ENCODE peak calls at places on chromosome 14, in eight cellular contexts. W is K562; E is lower lobe of right lung; S is colonic mucosa; B is CD4-positive, alpha-beta memory T cell; R is mesendoderm; M is aorta; X is IMR-90. Q is an unnamed sample. For H3K27me3 and H3K4me1, the result is how much of the 10 kb centered on the place peaks cover.

GRCh38 chr14:35332517-35333346 is 40.5 kb downstream of the PSMA6 start:
- DNase-seq in W (no peak), E (no peak), S (peak), B (peak), R (no peak), M (no peak), X (no peak), Q (no peak)

GRCh38 chr14:30243157-30243556 is 315.5 kb upstream of the PRKD1 start:
- DNase-seq in W (no peak), E (no peak), S (no peak), B (no peak), R (no peak), M (no peak), X (no peak), Q (no peak)

GRCh38 chr14:91153360-91153759 is 39.5 kb downstream of the DGLUCY start:
- DNase-seq in W (no peak), E (no peak), S (peak), B (no peak), R (no peak), M (no peak), X (no peak), Q (peak)

GRCh38 chr14:102050625-102051024 is 36.2 kb downstream of the HSP90AA1 start:
- DNase-seq in W (no peak), E (no peak), S (no peak), B (no peak), R (peak), M (no peak), X (peak), Q (peak)

GRCh38 chr14:94485944-94486841 is 10.2 kb upstream of the SERPINA9 start:
- DNase-seq in W (peak), E (peak), S (peak), B (peak), R (peak), M (peak), X (peak), Q (peak)

GRCh38 chr14:32020882-32021281 is 56.2 kb upstream of the ARHGAP5 start:
- DNase-seq in W (peak), E (no peak), S (no peak), B (no peak), R (no peak), M (no peak), X (no peak), Q (no peak)

GRCh38 chr14:88185843-88186242 is 137.2 kb downstream of the KCNK10 start:
- DNase-seq in W (no peak), E (no peak), S (no peak), B (no peak), R (no peak), M (no peak), X (no peak), Q (no peak)

GRCh38 chr14:52348279-52348678 is 34.2 kb downstream of the PTGER2 start:
- DNase-seq in W (no peak), E (no peak), S (no peak), B (no peak), R (no peak), M (no peak), X (peak), Q (no peak)

GRCh38 chr14:54633076-54633475 is 66.1 kb downstream of the SAMD4A start:
- DNase-seq in W (no peak), E (no peak), S (no peak), B (no peak), R (no peak), M (no peak), X (no peak), Q (peak)

GRCh38 chr14:94458558-94459200 is 6.1 kb upstream of the SERPINA11 start:
- DNase-seq in W (no peak), E (no peak), S (no peak), B (no peak), R (no peak), M (no peak), X (no peak), Q (peak)

GRCh38 chr14:90368946-90369721 is 27.7 kb upstream of the CALM1 start:
- DNase-seq in W (no peak), E (no peak), S (peak), B (peak), R (no peak), M (no peak), X (peak), Q (no peak)

GRCh38 chr14:101962503-101962874 is 1.9 kb upstream of the DYNC1H1 start:
- DNase-seq in W (peak), E (peak), S (peak), B (no peak), R (peak), M (no peak), X (peak), Q (peak)

GRCh38 chr14:70872678-70873020 is 34.6 kb upstream of the PCNX1 start:
- DNase-seq in W (no peak), E (no peak), S (no peak), B (no peak), R (no peak), M (no peak), X (no peak), Q (no peak)

GRCh38 chr14:24310666-24311604 is at the start of gene LTB4R:
- DNase-seq in W (no peak), E (peak), S (peak), B (peak), R (no peak), M (peak), X (peak), Q (no peak)

GRCh38 chr14:46306267-46306666 is 345.3 kb downstream of the RPL10L start:
- DNase-seq in W (no peak), E (no peak), S (no peak), B (no peak), R (peak), M (no peak), X (no peak), Q (no peak)
- H3K27me3 ChIP-seq in W (under half), E (under half), S (under half), B (under half), R (under half), M (under half), X (under half), Q (under half)

DNA sequence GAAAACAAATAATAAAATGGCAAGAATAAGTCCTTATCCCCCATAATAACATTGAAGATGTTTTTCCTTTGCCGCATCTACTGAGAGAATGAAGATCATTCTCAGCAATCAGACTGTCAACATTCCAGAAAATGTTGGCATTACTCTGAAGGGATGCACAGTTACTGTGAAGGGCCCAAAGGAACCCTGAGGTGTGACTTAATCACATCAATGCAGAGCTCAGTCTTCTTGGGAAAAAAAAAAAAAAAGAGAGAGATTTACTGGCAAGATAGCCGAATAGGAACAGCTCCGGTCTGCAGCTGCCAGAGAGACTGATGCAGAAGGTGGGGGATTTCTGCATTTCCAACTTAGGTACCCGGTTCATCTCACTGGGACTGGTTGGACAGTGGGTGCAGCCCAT is 41.3 kb upstream of the OR6J1 start:
- DNase-seq in W (peak), E (no peak), S (no peak), B (no peak), R (peak), M (no peak), X (no peak), Q (no peak)
- H3K27ac ChIP-seq in W (no peak), E (no peak), S (no peak), B (no peak), R (no peak), M (no peak), X (no peak), Q (no peak)

GRCh38 chr14:23146980-23147379 is 27.9 kb upstream of the CEBPE start:
- DNase-seq in W (no peak), E (no peak), S (no peak), B (no peak), R (no peak), M (no peak), X (no peak), Q (no peak)

GRCh38 chr14:23149745-23150144 is 30.7 kb upstream of the CEBPE start:
- DNase-seq in W (no peak), E (no peak), S (no peak), B (no peak), R (no peak), M (no peak), X (no peak), Q (no peak)

GRCh38 chr14:23147676-23148075 is 28.6 kb upstream of the CEBPE start:
- DNase-seq in W (peak), E (no peak), S (no peak), B (no peak), R (no peak), M (no peak), X (peak), Q (no peak)

GRCh38 chr14:23146423-23146910 is 27.4 kb upstream of the CEBPE start:
- DNase-seq in W (peak), E (no peak), S (no peak), B (no peak), R (peak), M (no peak), X (no peak), Q (no peak)

DNA sequence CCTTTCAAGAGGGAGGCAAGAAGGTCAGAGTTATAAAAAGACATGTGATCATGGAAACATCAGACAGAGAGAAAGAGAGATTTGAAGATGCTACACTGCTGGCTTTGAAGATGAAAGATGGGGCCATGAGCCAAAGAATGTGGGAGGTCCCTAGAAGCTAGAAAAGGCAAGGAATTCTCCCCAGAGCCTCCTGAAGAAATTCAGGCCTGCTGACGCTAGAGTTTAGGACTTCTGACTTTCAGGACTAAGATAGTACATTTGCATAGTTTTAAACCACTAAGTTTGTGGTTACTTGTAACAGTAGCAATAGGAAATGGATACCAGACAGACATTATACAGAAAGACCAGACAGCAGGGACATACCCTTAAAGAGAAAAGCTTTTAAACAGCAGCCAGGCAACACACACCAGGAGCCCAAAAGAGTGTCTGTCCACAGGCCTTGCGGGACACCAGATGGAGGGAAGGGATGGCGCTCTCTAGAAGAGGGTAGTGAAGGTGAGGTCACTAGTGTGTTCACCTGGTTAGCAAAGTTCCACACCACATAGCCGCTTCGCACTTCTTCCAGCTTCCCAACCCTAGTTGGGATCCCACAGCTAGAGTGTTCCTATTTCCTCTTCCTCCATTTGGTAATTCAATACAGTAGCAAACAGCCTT is 29.7 kb upstream of the CEBPE start:
- DNase-seq in W (no peak), E (no peak), S (no peak), B (no peak), R (no peak), M (no peak), X (no peak), Q (no peak)
- H3K4me1 ChIP-seq in W (under half), E (under half), S (under half), B (under half), R (under half), M (under half), X (under half), Q (under half)

GRCh38 chr14:56794088-56794556 is 16.2 kb downstream of the OTX2 start:
- DNase-seq in W (no peak), E (no peak), S (no peak), B (no peak), R (peak), M (no peak), X (no peak), Q (no peak)

GRCh38 chr14:56796259-56796658 is 14.0 kb downstream of the OTX2 start:
- DNase-seq in W (no peak), E (no peak), S (no peak), B (no peak), R (peak), M (no peak), X (no peak), Q (no peak)

GRCh38 chr14:56797003-56797568 is 13.2 kb downstream of the OTX2 start:
- DNase-seq in W (no peak), E (no peak), S (no peak), B (no peak), R (no peak), M (no peak), X (no peak), Q (no peak)

GRCh38 chr14:56794557-56795283 is 15.6 kb downstream of the OTX2 start:
- DNase-seq in W (no peak), E (no peak), S (no peak), B (no peak), R (peak), M (no peak), X (no peak), Q (no peak)

GRCh38 chr14:56795284-56795622 is 15.0 kb downstream of the OTX2 start:
- DNase-seq in W (no peak), E (no peak), S (no peak), B (no peak), R (no peak), M (no peak), X (no peak), Q (no peak)
- H3K27me3 ChIP-seq in W (under half), E (half or more), S (half or more), B (under half), R (under half), M (under half), X (half or more), Q (under half)

DNA sequence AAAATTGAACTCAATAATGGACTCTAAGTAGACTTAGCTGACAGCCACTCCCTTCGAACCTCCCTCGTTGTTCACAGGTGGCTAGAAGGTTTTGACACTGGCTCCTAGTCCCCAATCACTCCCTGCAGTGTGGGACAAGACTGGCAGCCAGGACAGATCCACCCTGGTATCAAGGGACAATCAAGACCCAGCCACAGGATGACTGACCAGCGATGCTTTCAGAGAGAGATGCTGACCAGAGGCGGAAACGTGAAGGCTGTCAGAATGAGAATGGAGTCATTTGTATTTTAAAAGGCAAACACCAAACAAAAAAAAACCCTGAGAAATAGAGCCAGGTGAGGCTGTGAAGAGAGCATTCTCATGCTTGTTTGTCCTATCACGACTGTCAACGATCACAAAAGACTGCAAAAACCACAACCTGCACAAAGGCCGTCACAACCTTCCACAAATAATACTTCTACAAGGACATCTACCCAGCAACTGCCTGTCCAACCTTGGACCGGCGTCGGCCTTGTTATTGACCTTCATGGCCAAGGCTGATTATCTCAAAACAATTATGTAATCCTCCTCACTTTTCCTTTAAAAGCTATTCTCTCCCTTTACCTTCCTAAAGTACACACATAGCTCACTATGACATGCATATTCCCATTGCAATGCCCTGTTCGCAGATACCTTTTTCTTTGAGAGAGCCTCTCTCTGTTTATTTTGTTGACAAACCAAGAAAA is 13.2 kb downstream of the EIF5 start:
- DNase-seq in W (no peak), E (no peak), S (no peak), B (no peak), R (no peak), M (no peak), X (no peak), Q (no peak)
- H3K27ac ChIP-seq in W (no peak), E (no peak), S (no peak), B (no peak), R (no peak), M (no peak), X (no peak), Q (no peak)

DNA sequence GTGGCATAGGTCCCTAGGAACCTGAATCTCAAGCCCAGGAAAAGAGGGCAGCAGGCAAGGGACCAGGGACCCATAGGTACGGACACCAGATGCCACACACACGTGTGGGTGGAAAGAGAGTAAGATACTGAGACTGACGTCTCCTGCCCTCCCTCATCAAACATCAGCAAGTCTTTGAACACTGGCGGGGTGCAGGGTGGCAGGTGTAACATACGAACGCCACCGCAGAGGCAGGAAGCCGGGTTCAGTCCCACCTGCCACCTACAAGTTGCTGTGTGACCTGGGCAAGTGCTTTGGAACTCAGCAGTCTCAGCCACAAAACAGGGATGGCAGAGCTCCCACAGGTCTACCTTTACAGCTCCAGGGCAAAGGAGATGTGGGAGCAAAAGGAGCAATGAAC is 11.1 kb downstream of the ACTN1 start:
- DNase-seq in W (no peak), E (no peak), S (no peak), B (peak), R (no peak), M (no peak), X (no peak), Q (no peak)
- H3K4me1 ChIP-seq in W (under half), E (half or more), S (under half), B (half or more), R (under half), M (under half), X (half or more), Q (half or more)

DNA sequence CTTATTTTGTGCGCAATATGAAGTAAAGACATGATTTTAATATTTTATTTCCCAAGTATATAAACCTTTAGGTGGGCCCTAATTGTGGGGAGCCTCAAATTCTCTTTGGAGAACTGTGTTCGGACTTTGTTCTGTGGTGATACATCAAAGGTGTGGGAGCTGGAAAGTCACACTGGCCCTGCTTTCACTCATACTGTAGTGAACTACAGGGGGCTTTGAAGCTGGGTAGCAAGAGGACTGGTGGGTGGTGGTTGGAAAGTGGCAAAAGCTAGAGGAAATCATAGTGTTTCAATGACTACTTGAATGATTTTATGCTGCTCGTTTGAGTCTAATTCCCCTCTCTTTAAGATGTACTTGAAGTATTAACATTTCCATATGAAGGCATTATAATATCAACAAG is 13.2 kb downstream of the TTC6 start:
- DNase-seq in W (no peak), E (no peak), S (no peak), B (no peak), R (no peak), M (no peak), X (no peak), Q (no peak)
- H3K27me3 ChIP-seq in W (under half), E (under half), S (under half), B (under half), R (under half), M (under half), X (half or more), Q (under half)

Q was measured in SJCRH30.